ENCODE peak calls at places on chromosomes 12 and 14, in five cellular contexts. One of them, this sample, is unnamed.

GRCh38 chr12:130633771-130634170 is 82.3 kb downstream of the RIMBP2 start:
- DNase-seq in stimulated activated CD4-positive, alpha-beta T cell treated with anti-CD3 and anti-CD28 coated beads, TNF-alpha, amount 100 ng/mL, for 1 hour: no peak
- DNase-seq in germinal center: no peak
- DNase-seq in SW 1271: no peak
- DNase-seq in kidney glomerular epithelial cell: no peak
- DNase-seq in this sample: no peak

GRCh38 chr14:102575479-102576428 is 16.7 kb upstream of the RCOR1 start:
- DNase-seq in kidney glomerular epithelial cell: no peak
- DNase-seq in germinal center: no peak
- DNase-seq in stimulated activated CD4-positive, alpha-beta T cell treated with anti-CD3 and anti-CD28 coated beads, TNF-alpha, amount 100 ng/mL, for 1 hour: no peak
- DNase-seq in SW 1271: no peak
- DNase-seq in this sample: no peak

GRCh38 chr14:55889124-55889523 is 229.1 kb upstream of the PELI2 start:
- DNase-seq in SW 1271: no peak
- DNase-seq in kidney glomerular epithelial cell: no peak
- DNase-seq in stimulated activated CD4-positive, alpha-beta T cell treated with anti-CD3 and anti-CD28 coated beads, TNF-alpha, amount 100 ng/mL, for 1 hour: no peak
- DNase-seq in germinal center: no peak
- DNase-seq in this sample: no peak

GRCh38 chr12:56863789-56864188 is 70.4 kb downstream of the SDR9C7 start:
- DNase-seq in SW 1271: no peak
- DNase-seq in stimulated activated CD4-positive, alpha-beta T cell treated with anti-CD3 and anti-CD28 coated beads, TNF-alpha, amount 100 ng/mL, for 1 hour: no peak
- DNase-seq in germinal center: no peak
- DNase-seq in kidney glomerular epithelial cell: no peak
- DNase-seq in this sample: no peak

GRCh38 chr12:50927356-50927755 is 25.0 kb upstream of the HIGD1C start:
- DNase-seq in germinal center: no peak
- DNase-seq in kidney glomerular epithelial cell: no peak
- DNase-seq in stimulated activated CD4-positive, alpha-beta T cell treated with anti-CD3 and anti-CD28 coated beads, TNF-alpha, amount 100 ng/mL, for 1 hour: no peak
- DNase-seq in SW 1271: no peak
- DNase-seq in this sample: no peak

GRCh38 chr12:116547955-116548471 is 11.2 kb upstream of the MAP1LC3B2 start:
- DNase-seq in germinal center: peak
- DNase-seq in stimulated activated CD4-positive, alpha-beta T cell treated with anti-CD3 and anti-CD28 coated beads, TNF-alpha, amount 100 ng/mL, for 1 hour: no peak
- DNase-seq in SW 1271: no peak
- DNase-seq in kidney glomerular epithelial cell: peak
- DNase-seq in this sample: no peak

GRCh38 chr14:29896354-29896768 is 31.3 kb downstream of the PRKD1 start:
- DNase-seq in SW 1271: no peak
- DNase-seq in germinal center: no peak
- DNase-seq in stimulated activated CD4-positive, alpha-beta T cell treated with anti-CD3 and anti-CD28 coated beads, TNF-alpha, amount 100 ng/mL, for 1 hour: no peak
- DNase-seq in kidney glomerular epithelial cell: no peak
- DNase-seq in this sample: no peak

GRCh38 chr12:103455020-103455763 is 40.6 kb downstream of the C12orf42 start:
- DNase-seq in germinal center: no peak
- DNase-seq in stimulated activated CD4-positive, alpha-beta T cell treated with anti-CD3 and anti-CD28 coated beads, TNF-alpha, amount 100 ng/mL, for 1 hour: no peak
- DNase-seq in SW 1271: no peak
- DNase-seq in kidney glomerular epithelial cell: no peak
- DNase-seq in this sample: no peak

GRCh38 chr14:20873370-20874177 is 17.6 kb upstream of the RNASE3 start:
- DNase-seq in SW 1271: no peak
- DNase-seq in kidney glomerular epithelial cell: peak
- DNase-seq in germinal center: peak
- DNase-seq in stimulated activated CD4-positive, alpha-beta T cell treated with anti-CD3 and anti-CD28 coated beads, TNF-alpha, amount 100 ng/mL, for 1 hour: peak
- DNase-seq in this sample: peak

GRCh38 chr12:72642726-72643125 is 370.6 kb downstream of the TRHDE start:
- DNase-seq in germinal center: no peak
- DNase-seq in kidney glomerular epithelial cell: no peak
- DNase-seq in SW 1271: no peak
- DNase-seq in stimulated activated CD4-positive, alpha-beta T cell treated with anti-CD3 and anti-CD28 coated beads, TNF-alpha, amount 100 ng/mL, for 1 hour: no peak
- DNase-seq in this sample: no peak

GRCh38 chr14:52044791-52045522 is 23.9 kb downstream of the NID2 start:
- DNase-seq in SW 1271: no peak
- DNase-seq in kidney glomerular epithelial cell: peak
- DNase-seq in stimulated activated CD4-positive, alpha-beta T cell treated with anti-CD3 and anti-CD28 coated beads, TNF-alpha, amount 100 ng/mL, for 1 hour: no peak
- DNase-seq in germinal center: no peak
- DNase-seq in this sample: peak

GRCh38 chr12:115224031-115224430 is 540.1 kb upstream of the TBX3 start:
- DNase-seq in SW 1271: no peak
- DNase-seq in kidney glomerular epithelial cell: no peak
- DNase-seq in stimulated activated CD4-positive, alpha-beta T cell treated with anti-CD3 and anti-CD28 coated beads, TNF-alpha, amount 100 ng/mL, for 1 hour: no peak
- DNase-seq in germinal center: no peak
- DNase-seq in this sample: no peak

GRCh38 chr14:86640288-86640687 is 1110.3 kb downstream of the FLRT2 start:
- DNase-seq in stimulated activated CD4-positive, alpha-beta T cell treated with anti-CD3 and anti-CD28 coated beads, TNF-alpha, amount 100 ng/mL, for 1 hour: no peak
- DNase-seq in germinal center: no peak
- DNase-seq in SW 1271: no peak
- DNase-seq in kidney glomerular epithelial cell: no peak
- DNase-seq in this sample: no peak

GRCh38 chr14:104746071-104746545 is 6.8 kb upstream of the SIVA1 start:
- DNase-seq in germinal center: no peak
- DNase-seq in stimulated activated CD4-positive, alpha-beta T cell treated with anti-CD3 and anti-CD28 coated beads, TNF-alpha, amount 100 ng/mL, for 1 hour: no peak
- DNase-seq in SW 1271: no peak
- DNase-seq in kidney glomerular epithelial cell: no peak
- DNase-seq in this sample: no peak

GRCh38 chr14:97523936-97524335 is 726.8 kb downstream of the VRK1 start:
- DNase-seq in germinal center: no peak
- DNase-seq in stimulated activated CD4-positive, alpha-beta T cell treated with anti-CD3 and anti-CD28 coated beads, TNF-alpha, amount 100 ng/mL, for 1 hour: no peak
- DNase-seq in kidney glomerular epithelial cell: peak
- DNase-seq in SW 1271: peak
- DNase-seq in this sample: no peak

This sample was measured in HCEC 1CT.